ENCODE peak calls at places on chromosomes 12 and 14, in seven cellular contexts. T is kidney, G is PC-3, D is A549, N is H1, Q is adrenal gland, Y is neural progenitor cell. H is an unnamed sample.
A peak's percentile ranks its signal among the peaks of the same experiment; 100 is the strongest.

GRCh38 chr14:38079886-38080285 is 127.8 kb upstream of the SSTR1 start:
- DNase-seq in T (no peak), G (no peak), D (no peak), N (no peak), Q (no peak), Y (no peak), H (no peak)

GRCh38 chr14:66011855-66012254 is 474.3 kb upstream of the CCDC196 start:
- DNase-seq in T (no peak), G (no peak), D (no peak), N (no peak), Q (no peak), Y (no peak), H (no peak)

GRCh38 chr12:51421266-51421884 is 3.3 kb upstream of the SLC4A8 start:
- DNase-seq in T (no peak), G (peak; percentile 84), D (peak; percentile 76), N (peak; percentile 15), Q (peak; percentile 60), Y (peak; percentile 82), H (peak; percentile 54)

GRCh38 chr12:65824314-65824563 is at the start of gene HMGA2:
- DNase-seq in T (no peak), G (peak; percentile 93), D (no peak), N (no peak), Q (peak; percentile 31), Y (no peak), H (no peak)

GRCh38 chr14:23058654-23059504 is 1.6 kb upstream of the CDH24 start:
- DNase-seq in T (no peak), G (no peak), D (no peak), N (no peak), Q (no peak), Y (no peak), H (no peak)

GRCh38 chr14:97166497-97166896 is 369.3 kb downstream of the VRK1 start:
- DNase-seq in T (no peak), G (peak; percentile 89), D (no peak), N (no peak), Q (no peak), Y (no peak), H (no peak)

GRCh38 chr12:57240926-57241555 is 9.9 kb downstream of the STAC3 start:
- DNase-seq in T (no peak), G (peak; percentile 27), D (peak; percentile 59), N (no peak), Q (no peak), Y (peak; percentile 72), H (no peak)

GRCh38 chr12:49673446-49674317 is 33.5 kb downstream of the FMNL3 start:
- DNase-seq in T (peak; percentile 96), G (no peak), D (no peak), N (no peak), Q (peak; percentile 92), Y (peak; percentile 93), H (peak; percentile 94)

GRCh38 chr12:114447274-114447716 is 41.4 kb upstream of the TBX5 start:
- DNase-seq in T (no peak), G (no peak), D (no peak), N (no peak), Q (no peak), Y (peak; percentile 58), H (no peak)

GRCh38 chr14:100302616-100303015 is 3.6 kb downstream of the SLC25A29 start:
- DNase-seq in T (peak; percentile 29), G (peak; percentile 92), D (peak; percentile 42), N (no peak), Q (no peak), Y (no peak), H (no peak)

GRCh38 chr12:106070147-106070546 is 68.6 kb downstream of the NUAK1 start:
- DNase-seq in T (no peak), G (no peak), D (no peak), N (no peak), Q (no peak), Y (no peak), H (no peak)

GRCh38 chr12:125053821-125054220 is 11.4 kb upstream of the AACS start:
- DNase-seq in T (no peak), G (no peak), D (no peak), N (no peak), Q (no peak), Y (no peak), H (no peak)

GRCh38 chr14:94342334-94342934 is 19.3 kb upstream of the SERPINA6 start:
- DNase-seq in T (peak; percentile 90), G (peak; percentile 93), D (peak; percentile 90), N (no peak), Q (peak; percentile 92), Y (no peak), H (peak; percentile 93)

GRCh38 chr14:57502581-57503254 is 9.1 kb upstream of the CCDC198 start:
- DNase-seq in T (no peak), G (no peak), D (no peak), N (no peak), Q (no peak), Y (no peak), H (no peak)

GRCh38 chr12:90065301-90065801 is 356.7 kb upstream of the ATP2B1 start:
- DNase-seq in T (no peak), G (peak; percentile 4), D (no peak), N (no peak), Q (no peak), Y (no peak), H (no peak)

GRCh38 chr12:94616217-94616729 is 34.1 kb downstream of the TMCC3 start:
- DNase-seq in T (no peak), G (peak; percentile 76), D (peak; percentile 53), N (no peak), Q (no peak), Y (peak; percentile 22), H (no peak)

GRCh38 chr12:32558941-32559340 is 120.2 kb upstream of the DNM1L start:
- DNase-seq in T (no peak), G (no peak), D (no peak), N (no peak), Q (no peak), Y (no peak), H (no peak)

GRCh38 chr12:104828015-104828414 is 130.1 kb downstream of the SLC41A2 start:
- DNase-seq in T (no peak), G (no peak), D (no peak), N (no peak), Q (no peak), Y (no peak), H (no peak)

GRCh38 chr14:96249016-96249415 is 7.0 kb upstream of the BDKRB1 start:
- DNase-seq in T (no peak), G (no peak), D (peak; percentile 69), N (no peak), Q (no peak), Y (no peak), H (peak; percentile 88)

GRCh38 chr12:45232771-45233372 is 17.0 kb downstream of the ANO6 start:
- DNase-seq in T (no peak), G (peak; percentile 96), D (peak; percentile 94), N (no peak), Q (peak; percentile 87), Y (no peak), H (peak; percentile 83)

GRCh38 chr12:45234134-45234865 is 18.4 kb downstream of the ANO6 start:
- DNase-seq in T (no peak), G (peak; percentile 96), D (peak; percentile 91), N (no peak), Q (peak; percentile 64), Y (peak; percentile 61), H (peak; percentile 70)

GRCh38 chr12:45235087-45236025 is 19.5 kb downstream of the ANO6 start:
- DNase-seq in T (no peak), G (peak; percentile 91), D (peak; percentile 69), N (no peak), Q (no peak), Y (peak; percentile 24), H (peak; percentile 68)

GRCh38 chr12:45232146-45232731 is 16.3 kb downstream of the ANO6 start:
- DNase-seq in T (no peak), G (no peak), D (no peak), N (no peak), Q (no peak), Y (no peak), H (no peak)

DNA sequence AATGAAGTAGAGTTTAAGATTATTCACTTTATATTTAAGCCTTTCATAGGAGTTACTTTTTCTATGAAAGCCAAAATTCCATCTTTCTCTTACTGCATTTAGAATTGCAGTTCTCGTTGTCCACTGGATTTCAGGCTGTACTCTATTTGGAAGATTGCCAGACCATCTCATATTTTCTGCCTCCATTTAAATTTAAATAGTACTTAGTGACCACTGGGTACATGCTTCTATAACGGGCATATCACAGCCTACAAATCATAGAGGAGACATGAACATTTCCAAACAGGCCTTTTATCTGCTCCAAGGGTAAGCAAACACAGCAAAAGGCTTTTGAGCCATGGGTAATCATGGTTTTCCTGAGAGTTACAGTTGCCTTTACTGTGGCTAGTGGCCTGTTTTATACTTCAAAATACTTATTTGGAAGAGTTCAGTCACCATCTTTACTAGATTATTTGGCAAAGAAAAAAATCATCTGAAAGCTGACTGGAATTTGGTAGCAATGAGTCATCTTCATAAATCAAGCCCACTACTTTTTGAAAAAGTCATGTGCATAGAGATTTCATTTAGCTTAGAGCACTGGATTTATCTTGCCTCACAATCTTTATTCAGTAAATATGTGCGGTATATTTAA is 15.7 kb downstream of the ANO6 start:
- DNase-seq in T (no peak), G (peak; percentile 81), D (peak; percentile 48), N (no peak), Q (no peak), Y (no peak), H (no peak)
- H3K4me1 ChIP-seq in T (peaks cover 23% of the 10 kb centered on the region), G (peaks cover 54% of the 10 kb centered on the region), D (peaks cover 50% of the 10 kb centered on the region), N (peaks cover 10% of the 10 kb centered on the region), Q (peaks cover 55% of the 10 kb centered on the region), Y (peaks cover 37% of the 10 kb centered on the region), H (peaks cover 55% of the 10 kb centered on the region)

GRCh38 chr14:53126705-53127104 is 26.4 kb downstream of the DDHD1 start:
- DNase-seq in T (no peak), G (no peak), D (no peak), N (no peak), Q (no peak), Y (no peak), H (no peak)
- H3K27ac ChIP-seq in T (no peak overlapping the region), G (no peak overlapping the region), D (no peak overlapping the region), N (no peak overlapping the region), Q (no peak overlapping the region), Y (no peak overlapping the region), H (no peak overlapping the region)

GRCh38 chr12:19058235-19059021 is 71.1 kb upstream of the PLEKHA5 start:
- DNase-seq in T (no peak), G (no peak), D (no peak), N (no peak), Q (peak; percentile 19), Y (no peak), H (no peak)
- H3K4me1 ChIP-seq in T (peaks cover 2% of the 10 kb centered on the region), G (no peaks in the 10 kb centered on the region), D (no peaks in the 10 kb centered on the region), N (no peaks in the 10 kb centered on the region), Q (peaks cover 12% of the 10 kb centered on the region), Y (no peaks in the 10 kb centered on the region), H (peaks cover 8% of the 10 kb centered on the region)

GRCh38 chr12:132154341-132154761 is 10.1 kb downstream of the NOC4L start:
- DNase-seq in T (peak; percentile 62), G (no peak), D (no peak), N (no peak), Q (no peak), Y (peak; percentile 33), H (no peak)

GRCh38 chr12:132156926-132157325 is 12.7 kb downstream of the NOC4L start:
- DNase-seq in T (no peak), G (no peak), D (no peak), N (no peak), Q (no peak), Y (no peak), H (no peak)

GRCh38 chr12:132153501-132154340 is 9.5 kb downstream of the NOC4L start:
- DNase-seq in T (peak; percentile 90), G (peak; percentile 86), D (peak; percentile 82), N (peak; percentile 77), Q (peak; percentile 52), Y (peak; percentile 93), H (no peak)

GRCh38 chr12:132156145-132156709 is 12.0 kb downstream of the NOC4L start:
- DNase-seq in T (no peak), G (no peak), D (no peak), N (no peak), Q (no peak), Y (no peak), H (no peak)

GRCh38 chr12:132154941-132155770 is 10.9 kb downstream of the NOC4L start:
- DNase-seq in T (peak; percentile 68), G (no peak), D (peak; percentile 36), N (no peak), Q (no peak), Y (peak; percentile 38), H (no peak)
- H3K27ac ChIP-seq in T (no peak overlapping the region), G (no peak overlapping the region), D (no peak overlapping the region), N (no peak overlapping the region), Q (no peak overlapping the region), Y (no peak overlapping the region), H (no peak overlapping the region)

H was measured in SJSA1.